ENCODE peak calls at places on chromosomes 12 and 14, in eight cellular contexts. F is lower leg skin; M is right atrium auricular region; H is fibroblast of the aortic adventitia; T is osteocyte; J is stimulated activated effector memory CD8-positive, alpha-beta T cell treated with anti-CD3 and anti-CD28 coated beads, Interleukin-12 subunit alpha, Interleukin-12 subunit beta, amount 100 ng/mL, for 72 hours; Q is T-cell; B is Right ventricle myocardium inferior. G is an unnamed sample.

GRCh38 chr12:34395056-34396005 is 373.0 kb downstream of the ALG10 start:
- DNase-seq in F (no peak), B (peak), T (peak), H (no peak), J (peak), Q (peak), M (peak), G (peak)

GRCh38 chr14:73173092-73173735 is 36.9 kb downstream of the PSEN1 start:
- DNase-seq in T (no peak), M (no peak), F (no peak), B (no peak), H (peak), Q (no peak), J (no peak), G (no peak)

GRCh38 chr12:96719671-96720362 is 187.2 kb upstream of the NEDD1 start:
- DNase-seq in J (no peak), T (no peak), H (peak), B (no peak), Q (no peak), M (no peak), F (no peak), G (no peak)

GRCh38 chr12:124195226-124195938 is 99.5 kb upstream of the RFLNA start:
- DNase-seq in M (no peak), J (no peak), B (no peak), F (no peak), H (no peak), Q (no peak), T (no peak), G (no peak)

GRCh38 chr14:44564908-44565307 is 57.8 kb upstream of the FSCB start:
- DNase-seq in H (peak), B (no peak), Q (no peak), F (no peak), T (no peak), J (no peak), M (no peak), G (no peak)

GRCh38 chr14:56358265-56358664 is 221.3 kb upstream of the TMEM260 start:
- DNase-seq in B (no peak), M (no peak), H (no peak), F (no peak), J (no peak), T (no peak), Q (no peak), G (no peak)

GRCh38 chr12:5329118-5329517 is 102.8 kb upstream of the NTF3 start:
- DNase-seq in F (no peak), T (no peak), B (no peak), M (no peak), Q (no peak), H (no peak), J (no peak), G (no peak)

GRCh38 chr12:32309811-32310755 is 89.3 kb upstream of the FGD4 start:
- DNase-seq in B (no peak), J (no peak), T (no peak), Q (no peak), M (no peak), F (no peak), H (peak), G (no peak)

GRCh38 chr14:103704708-103705107 is 10.5 kb downstream of the XRCC3 start:
- DNase-seq in Q (no peak), B (peak), F (no peak), H (no peak), J (no peak), T (no peak), M (no peak), G (no peak)

GRCh38 chr12:65106948-65107347 is 14.2 kb downstream of the WIF1 start:
- DNase-seq in Q (no peak), B (no peak), J (no peak), T (no peak), H (peak), F (no peak), M (no peak), G (no peak)

GRCh38 chr12:91990525-91990924 is 155.1 kb downstream of the BTG1 start:
- DNase-seq in T (no peak), F (no peak), B (no peak), M (no peak), Q (no peak), H (peak), J (no peak), G (no peak)

GRCh38 chr14:49621114-49621881 is 699 bp downstream of the MGAT2 start:
- DNase-seq in T (peak), J (peak), F (peak), B (peak), H (peak), M (peak), Q (peak), G (peak)